ENCODE peak calls at places on chromosomes 13 and 19, in ten cellular contexts. Y, F, E, N, W, J, I, X, R and L are unnamed samples.

GRCh38 chr13:41188584-41188983 is 5.8 kb downstream of the KBTBD7 start:
- DNase-seq in N (no peak), X (no peak), E (peak), Y (no peak), I (no peak), R (no peak), F (no peak), W (no peak), J (no peak), L (peak)

GRCh38 chr19:3346677-3347353 is 19.6 kb upstream of the NFIC start:
- DNase-seq in J (no peak), E (peak), R (peak), I (no peak), F (no peak), N (no peak), Y (peak), X (no peak), W (no peak), L (peak)

GRCh38 chr13:51475727-51476521 is 23.1 kb upstream of the INTS6 start:
- DNase-seq in X (no peak), N (no peak), R (no peak), Y (no peak), J (no peak), E (peak), W (no peak), I (no peak), F (no peak), L (peak)

GRCh38 chr13:109773786-109774185 is 12.6 kb downstream of the IRS2 start:
- DNase-seq in R (no peak), E (no peak), Y (no peak), N (no peak), F (no peak), W (no peak), J (no peak), I (no peak), X (no peak), L (no peak)

GRCh38 chr13:29487466-29488454 is 107.7 kb downstream of the SLC7A1 start:
- DNase-seq in J (no peak), F (no peak), R (no peak), X (no peak), E (no peak), N (no peak), Y (no peak), I (no peak), W (no peak), L (no peak)

GRCh38 chr19:19545707-19546106 is 7.6 kb downstream of the CILP2 start:
- DNase-seq in Y (no peak), J (no peak), N (no peak), I (no peak), F (no peak), W (no peak), R (no peak), X (no peak), E (no peak), L (no peak)

GRCh38 chr13:111893071-111893606 is 173.8 kb upstream of the SOX1 start:
- DNase-seq in N (no peak), F (peak), X (no peak), W (no peak), Y (no peak), I (peak), E (no peak), R (no peak), J (no peak), L (no peak)

GRCh38 chr19:35555301-35556005 is 8.0 kb downstream of the ATP4A start:
- DNase-seq in N (no peak), X (peak), W (peak), I (peak), E (peak), J (no peak), Y (no peak), F (no peak), R (no peak), L (no peak)

GRCh38 chr13:73057284-73058025 is 1.4 kb upstream of the KLF5 start:
- DNase-seq in F (no peak), W (no peak), J (no peak), R (no peak), X (no peak), N (no peak), I (no peak), E (no peak), Y (no peak), L (no peak)

GRCh38 chr19:19559942-19560341 is 21.9 kb downstream of the CILP2 start:
- DNase-seq in Y (no peak), R (no peak), W (no peak), I (no peak), N (no peak), E (no peak), J (no peak), X (no peak), F (no peak), L (no peak)

GRCh38 chr19:54188224-54188871 is 1.0 kb downstream of the MBOAT7 start:
- DNase-seq in Y (no peak), X (peak), F (no peak), W (no peak), E (peak), I (peak), J (no peak), N (no peak), R (no peak), L (peak)

GRCh38 chr13:77506874-77507273 is 28.6 kb upstream of the SCEL start:
- DNase-seq in I (no peak), E (no peak), W (no peak), J (no peak), X (no peak), Y (no peak), R (no peak), F (no peak), N (no peak), L (no peak)

GRCh38 chr19:23482829-23483228 is 87.6 kb upstream of the ZNF91 start:
- DNase-seq in Y (no peak), N (no peak), J (no peak), I (no peak), X (peak), R (no peak), F (no peak), E (no peak), W (peak), L (no peak)

DNA sequence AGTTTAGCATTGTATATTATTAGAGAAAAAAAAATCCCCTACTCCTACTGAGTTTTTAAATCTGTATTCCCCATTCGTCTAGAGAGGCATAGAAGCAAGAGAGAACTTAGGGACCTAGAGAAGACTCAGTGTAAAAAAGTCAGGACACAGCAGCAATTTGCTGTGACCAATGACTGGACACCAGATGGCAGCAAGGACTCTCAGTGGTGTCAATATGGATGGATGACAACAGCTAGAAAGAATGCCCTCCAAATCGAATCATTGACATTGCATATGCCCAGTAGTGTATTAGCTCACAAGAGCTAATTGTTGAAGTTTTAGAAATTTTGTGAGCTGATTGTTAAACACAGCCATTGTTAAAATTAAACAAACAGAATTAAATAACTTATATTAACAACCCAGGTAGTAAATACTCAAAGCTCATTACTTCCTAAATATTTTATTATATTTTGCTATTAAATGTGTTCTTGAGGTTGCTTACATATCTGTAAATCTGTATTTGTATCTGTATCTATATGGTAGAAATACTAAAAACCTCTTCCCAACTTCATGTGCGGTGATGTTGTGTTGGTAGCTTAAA is 43.9 kb downstream of the SIAH3 start:
- DNase-seq in I (peak), X (peak), J (no peak), E (peak), Y (no peak), F (peak), R (peak), N (no peak), W (peak), L (peak)
- TF ChIP-seq CTCF in I (peak), X (peak), J (no peak), E (peak), Y (peak), F (peak), R (no peak), N (peak), W (peak), L (peak)

GRCh38 chr19:49927526-49928264 is 1.3 kb upstream of the ATF5 start:
- DNase-seq in R (no peak), E (no peak), I (no peak), W (no peak), J (no peak), N (no peak), Y (no peak), X (no peak), F (no peak), L (no peak)

GRCh38 chr19:49926520-49926919 is 2.5 kb upstream of the ATF5 start:
- DNase-seq in X (no peak), J (no peak), W (peak), N (no peak), R (no peak), I (no peak), Y (no peak), F (no peak), E (no peak), L (no peak)

GRCh38 chr19:49923055-49924003 is 5.7 kb upstream of the ATF5 start:
- DNase-seq in X (no peak), W (no peak), R (no peak), F (no peak), I (no peak), J (no peak), N (no peak), Y (no peak), E (no peak), L (no peak)

GRCh38 chr19:49924004-49924880 is 4.8 kb upstream of the ATF5 start:
- DNase-seq in R (no peak), W (no peak), I (no peak), N (no peak), J (no peak), X (no peak), E (no peak), Y (no peak), F (no peak), L (no peak)

DNA sequence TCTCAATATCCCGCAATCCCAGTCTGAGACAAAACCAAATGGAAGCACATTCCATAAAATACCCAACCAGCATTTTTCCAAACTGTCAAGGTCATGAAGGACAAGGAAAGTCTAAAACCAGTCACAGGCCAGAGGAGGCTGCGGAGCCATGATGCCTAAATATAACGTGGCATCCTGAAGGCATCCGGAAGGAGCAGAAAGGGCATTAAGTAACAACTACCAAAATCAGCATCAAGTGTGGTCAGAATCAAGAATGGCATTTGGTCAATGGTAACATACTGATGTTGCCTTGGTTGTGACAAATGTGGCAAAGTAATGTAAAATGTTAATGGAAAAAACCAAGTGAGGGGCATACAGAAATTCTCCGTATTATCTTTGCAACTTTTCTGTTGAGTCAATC is 3.5 kb upstream of the ATF5 start:
- DNase-seq in F (no peak), R (no peak), Y (no peak), W (no peak), E (no peak), N (no peak), I (no peak), J (no peak), X (no peak), L (no peak)
- H3K4me3 ChIP-seq in F (no peak), R (no peak), Y (no peak), W (no peak), E (no peak), N (no peak), I (no peak), J (no peak), X (no peak), L (no peak)

GRCh38 chr19:48061401-48062344 is 17.8 kb upstream of the CABP5 start:
- DNase-seq in F (no peak), I (no peak), R (no peak), Y (no peak), J (no peak), X (no peak), N (no peak), W (no peak), E (no peak), L (no peak)
- TF ChIP-seq CTCF in F (no peak), I (no peak), R (no peak), Y (no peak), J (no peak), X (no peak), N (no peak), W (no peak), E (no peak), L (no peak)

GRCh38 chr13:20721454-20722357 is 18.2 kb downstream of the IL17D start:
- DNase-seq in N (no peak), R (peak), X (peak), J (no peak), I (peak), F (peak), W (no peak), Y (peak), E (peak), L (peak)
- H3K4me3 ChIP-seq in N (peak), R (peak), X (no peak), J (peak), I (peak), F (peak), W (no peak), Y (peak), E (peak), L (peak)

GRCh38 chr13:64997438-64997837 is 2232.7 kb downstream of the PCDH9 start:
- DNase-seq in Y (no peak), X (no peak), I (no peak), J (no peak), F (no peak), W (no peak), E (no peak), R (no peak), N (no peak), L (no peak)
- TF ChIP-seq CTCF in Y (no peak), X (no peak), I (peak), J (no peak), F (no peak), W (no peak), E (no peak), R (no peak), N (no peak), L (no peak)

GRCh38 chr19:1728816-1729567 is 24.3 kb upstream of the ONECUT3 start:
- DNase-seq in E (no peak), I (no peak), N (no peak), F (no peak), X (no peak), J (no peak), R (no peak), Y (no peak), W (no peak), L (no peak)
- H3K4me3 ChIP-seq in E (no peak), I (no peak), N (no peak), F (no peak), X (no peak), J (no peak), R (no peak), Y (no peak), W (no peak), L (no peak)